ENCODE peak calls at places on chromosomes 2 and 18, in nine cellular contexts. K, Z, H, N, L, X, M, E and C are unnamed samples.

GRCh38 chr18:46174317-46175039 is 70.3 kb downstream of the HAUS1 start:
- DNase-seq in Z (peak), K (peak), M (peak), L (no peak), H (no peak), E (peak), X (peak), N (peak), C (no peak)

GRCh38 chr2:41895334-41895664 is 152.5 kb upstream of the PKDCC start:
- DNase-seq in N (no peak), K (no peak), Z (no peak), L (no peak), E (no peak), H (no peak), M (no peak), X (no peak), C (no peak)

GRCh38 chr2:236194786-236195185 is 26.6 kb upstream of the GBX2 start:
- DNase-seq in X (no peak), E (no peak), Z (no peak), N (no peak), L (no peak), K (peak), M (no peak), H (no peak), C (no peak)

GRCh38 chr18:38427234-38427633 is 861.6 kb upstream of the CELF4 start:
- DNase-seq in E (no peak), X (no peak), H (no peak), L (no peak), Z (no peak), K (no peak), M (peak), N (no peak), C (peak)

GRCh38 chr18:34772887-34773286 is 62.8 kb downstream of the DTNA start:
- DNase-seq in E (peak), M (no peak), L (no peak), N (no peak), X (no peak), H (no peak), Z (no peak), K (no peak), C (no peak)

GRCh38 chr18:32847719-32848118 is 74.9 kb upstream of the KLHL14 start:
- DNase-seq in M (no peak), K (no peak), Z (no peak), X (no peak), N (no peak), L (no peak), H (no peak), E (peak), C (no peak)

GRCh38 chr2:74441690-74442482 is at the start of gene RTKN:
- DNase-seq in K (no peak), E (no peak), H (no peak), X (peak), Z (peak), M (no peak), N (no peak), L (peak), C (peak)

GRCh38 chr2:240236217-240237111 is 96.0 kb upstream of the OTOS start:
- DNase-seq in M (no peak), X (peak), K (peak), Z (no peak), L (no peak), H (no peak), N (peak), E (no peak), C (no peak)

GRCh38 chr2:231911381-231911780 is 14.8 kb downstream of the NPPC start:
- DNase-seq in Z (no peak), H (no peak), E (no peak), K (no peak), N (no peak), M (no peak), L (no peak), X (no peak), C (no peak)

GRCh38 chr18:1965541-1965940 is 605.8 kb downstream of the METTL4 start:
- DNase-seq in H (no peak), E (no peak), X (no peak), Z (no peak), N (no peak), K (no peak), L (no peak), M (no peak), C (no peak)

GRCh38 chr2:232534940-232535735 is 4.4 kb upstream of the CHRNG start:
- DNase-seq in Z (no peak), M (no peak), L (no peak), N (peak), X (peak), H (no peak), E (no peak), K (no peak), C (no peak)

GRCh38 chr2:24986397-24986796 is 14.6 kb upstream of the DNAJC27 start:
- DNase-seq in H (no peak), Z (no peak), E (peak), X (no peak), K (no peak), M (no peak), N (no peak), L (no peak), C (no peak)

GRCh38 chr2:60317029-60317386 is 236.4 kb downstream of the BCL11A start:
- DNase-seq in K (no peak), Z (no peak), M (no peak), X (no peak), N (no peak), E (no peak), H (no peak), L (no peak), C (no peak)

GRCh38 chr2:179963626-179964025 is 43.5 kb downstream of the CWC22 start:
- DNase-seq in K (no peak), L (no peak), X (no peak), N (no peak), M (no peak), E (peak), Z (no peak), H (no peak), C (no peak)

GRCh38 chr2:58734365-58734764 is 493.2 kb upstream of the FANCL start:
- DNase-seq in M (no peak), H (peak), K (no peak), N (no peak), E (peak), L (peak), X (no peak), Z (no peak), C (peak)

GRCh38 chr18:78713726-78714125 is 265.9 kb upstream of the SALL3 start:
- DNase-seq in E (no peak), Z (no peak), K (peak), H (no peak), M (no peak), X (no peak), N (peak), L (no peak), C (no peak)

GRCh38 chr2:177543007-177543760 is 150.6 kb downstream of the AGPS start:
- DNase-seq in L (no peak), N (no peak), M (no peak), Z (no peak), K (no peak), E (peak), X (peak), H (no peak), C (no peak)

GRCh38 chr2:62934501-62934900 is 116.1 kb upstream of the OTX1 start:
- DNase-seq in L (no peak), Z (no peak), H (no peak), M (no peak), E (peak), X (no peak), N (no peak), K (no peak), C (no peak)

GRCh38 chr18:39951321-39951720 is 2003.7 kb upstream of the PIK3C3 start:
- DNase-seq in H (no peak), N (no peak), E (no peak), Z (no peak), K (no peak), L (no peak), M (no peak), X (no peak), C (no peak)

GRCh38 chr2:36731941-36732700 is 35.6 kb downstream of the VIT start:
- DNase-seq in L (no peak), X (no peak), K (no peak), H (no peak), N (no peak), Z (no peak), M (no peak), E (peak), C (no peak)

GRCh38 chr2:26618611-26619010 is 22.6 kb downstream of the CIB4 start:
- DNase-seq in X (no peak), Z (no peak), H (no peak), E (no peak), N (no peak), L (no peak), K (peak), M (no peak), C (no peak)

GRCh38 chr2:11998626-11999378 is 252.4 kb downstream of the LPIN1 start:
- DNase-seq in X (no peak), Z (no peak), E (no peak), L (no peak), N (no peak), K (no peak), M (peak), H (no peak), C (no peak)

GRCh38 chr2:231170058-231170457 is 28.4 kb upstream of the ARMC9 start:
- DNase-seq in L (no peak), X (no peak), K (no peak), N (no peak), Z (no peak), H (no peak), M (no peak), E (no peak), C (no peak)

GRCh38 chr2:68225119-68225632 is 27.2 kb downstream of the PPP3R1 start:
- DNase-seq in K (no peak), N (no peak), L (peak), X (no peak), H (peak), E (peak), Z (peak), M (peak), C (peak)

GRCh38 chr2:168574856-168575630 is 119.0 kb downstream of the CERS6 start:
- DNase-seq in K (no peak), H (no peak), E (peak), X (no peak), M (peak), Z (no peak), N (no peak), L (no peak), C (no peak)

GRCh38 chr2:61340242-61340641 is 130.6 kb downstream of the USP34 start:
- DNase-seq in K (no peak), H (no peak), M (no peak), L (no peak), N (no peak), E (peak), Z (no peak), X (no peak), C (no peak)

GRCh38 chr2:15799432-15799827 is 140.9 kb upstream of the MYCN start:
- DNase-seq in H (no peak), Z (no peak), E (no peak), N (no peak), K (no peak), M (peak), X (no peak), L (no peak), C (peak)

GRCh38 chr18:48345596-48345995 is 63.6 kb downstream of the ZBTB7C start:
- DNase-seq in K (peak), X (no peak), N (no peak), Z (no peak), M (no peak), H (no peak), E (peak), L (peak), C (peak)

GRCh38 chr2:101737478-101738240 is 40.2 kb downstream of the MAP4K4 start:
- DNase-seq in H (peak), Z (no peak), X (no peak), M (no peak), E (no peak), K (no peak), L (no peak), N (no peak), C (peak)

GRCh38 chr2:210630904-210631560 is 74.6 kb downstream of the CPS1 start:
- DNase-seq in K (no peak), E (no peak), X (no peak), M (no peak), Z (no peak), H (no peak), L (no peak), N (no peak), C (no peak)

GRCh38 chr2:96768083-96768561 is 7.4 kb downstream of the CNNM4 start:
- DNase-seq in L (no peak), E (no peak), K (no peak), N (no peak), H (no peak), X (no peak), M (peak), Z (no peak), C (no peak)

GRCh38 chr2:17800219-17800618 is 16.0 kb upstream of the MSGN1 start:
- DNase-seq in N (peak), X (no peak), M (no peak), H (no peak), E (peak), Z (no peak), L (no peak), K (no peak), C (no peak)

GRCh38 chr2:233350708-233351107 is 3.6 kb upstream of the DGKD start:
- DNase-seq in E (peak), X (no peak), L (peak), K (no peak), H (peak), N (peak), Z (no peak), M (no peak), C (peak)

GRCh38 chr2:107932483-107932882 is 53.8 kb upstream of the SLC5A7 start:
- DNase-seq in K (no peak), X (no peak), N (no peak), E (peak), M (no peak), L (no peak), H (no peak), Z (no peak), C (no peak)

GRCh38 chr2:40043191-40043590 is 264.1 kb upstream of the THUMPD2 start:
- DNase-seq in Z (no peak), M (no peak), H (no peak), X (no peak), N (no peak), E (peak), L (no peak), K (no peak), C (no peak)

GRCh38 chr2:233643128-233643527 is 6.9 kb downstream of the UGT1A10 start:
- DNase-seq in K (no peak), Z (no peak), E (peak), N (no peak), H (no peak), L (peak), M (peak), X (no peak), C (peak)

GRCh38 chr18:55406374-55407045 is 181.5 kb downstream of the TCF4 start:
- DNase-seq in M (no peak), L (no peak), E (no peak), H (no peak), K (no peak), Z (no peak), X (no peak), N (peak), C (no peak)

GRCh38 chr18:55404811-55405654 is 183.0 kb downstream of the TCF4 start:
- DNase-seq in K (no peak), M (no peak), N (no peak), X (no peak), H (no peak), Z (no peak), E (peak), L (no peak), C (no peak)

GRCh38 chr18:55404136-55404810 is 183.7 kb downstream of the TCF4 start:
- DNase-seq in M (no peak), X (no peak), E (no peak), L (no peak), H (no peak), K (no peak), Z (no peak), N (no peak), C (no peak)

GRCh38 chr18:55407191-55407590 is 180.8 kb downstream of the TCF4 start:
- DNase-seq in L (no peak), H (no peak), K (no peak), M (no peak), Z (no peak), E (no peak), X (no peak), N (no peak), C (no peak)

GRCh38 chr18:55405655-55406373 is 182.2 kb downstream of the TCF4 start:
- DNase-seq in L (no peak), E (peak), K (peak), N (peak), X (peak), M (no peak), H (peak), Z (no peak), C (peak)
- TF ChIP-seq CTCF in L (no peak), E (peak), K (no peak), N (peak), X (no peak), M (no peak), H (no peak), Z (no peak), C (no peak)

GRCh38 chr2:72341639-72342038 is 194.0 kb upstream of the CYP26B1 start:
- DNase-seq in K (no peak), H (no peak), M (no peak), X (no peak), N (no peak), Z (no peak), E (no peak), L (no peak), C (no peak)

GRCh38 chr2:72334806-72335205 is 187.1 kb upstream of the CYP26B1 start:
- DNase-seq in X (no peak), K (no peak), E (no peak), Z (no peak), N (no peak), M (no peak), L (no peak), H (no peak), C (no peak)

GRCh38 chr2:72340665-72341064 is 193.0 kb upstream of the CYP26B1 start:
- DNase-seq in L (no peak), H (no peak), M (no peak), N (no peak), Z (no peak), E (no peak), K (no peak), X (no peak), C (no peak)
- TF ChIP-seq CTCF in L (no peak), H (no peak), M (no peak), N (no peak), Z (no peak), E (no peak), K (no peak), X (no peak), C (no peak)

GRCh38 chr2:56128235-56128634 is 55.6 kb upstream of the CCDC85A start:
- DNase-seq in M (no peak), E (peak), L (no peak), N (no peak), K (no peak), X (no peak), H (no peak), Z (no peak), C (no peak)

GRCh38 chr2:56127773-56128170 is 56.0 kb upstream of the CCDC85A start:
- DNase-seq in L (no peak), E (no peak), Z (no peak), N (no peak), H (no peak), X (no peak), M (no peak), K (no peak), C (no peak)

GRCh38 chr2:56132138-56132537 is 51.7 kb upstream of the CCDC85A start:
- DNase-seq in Z (no peak), K (no peak), L (peak), H (peak), E (peak), X (no peak), M (peak), N (no peak), C (no peak)

GRCh38 chr2:56133441-56133840 is 50.3 kb upstream of the CCDC85A start:
- DNase-seq in H (no peak), X (no peak), M (no peak), E (no peak), Z (no peak), N (no peak), K (no peak), L (no peak), C (no peak)

DNA sequence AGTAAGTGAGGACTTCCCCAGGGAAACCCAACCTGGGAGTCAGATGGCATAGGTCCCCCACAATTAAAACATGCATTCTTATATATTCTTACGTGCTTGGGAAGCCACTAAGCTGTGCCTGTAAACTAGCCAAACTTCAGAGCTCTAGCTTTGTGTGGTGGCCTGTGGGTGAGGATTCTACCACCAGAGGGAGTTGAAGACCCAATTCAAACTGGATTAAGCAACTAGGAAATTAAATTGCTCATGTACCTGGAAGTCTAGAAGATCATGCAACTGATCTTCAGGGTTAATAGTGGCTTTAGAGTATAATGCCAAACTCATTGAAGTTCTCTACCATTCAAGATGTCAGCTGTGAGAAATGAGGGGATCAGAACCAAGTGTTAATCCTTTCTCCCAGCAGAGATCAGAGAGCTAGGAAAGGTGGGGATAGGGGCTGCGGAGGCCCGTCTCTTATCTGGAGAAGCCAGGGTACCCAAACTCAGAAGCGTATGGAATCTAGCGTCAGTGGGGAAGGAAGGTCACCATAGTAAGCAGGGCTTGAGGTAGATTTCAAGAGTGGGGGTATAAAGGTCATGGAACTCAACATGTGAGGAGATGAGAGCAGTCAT is 53.2 kb upstream of the CCDC85A start:
- DNase-seq in L (peak), E (peak), H (peak), Z (peak), K (no peak), N (peak), M (peak), X (no peak), C (peak)
- TF ChIP-seq CTCF in L (peak), E (peak), H (peak), Z (peak), K (no peak), N (peak), M (peak), X (no peak), C (peak)

GRCh38 chr2:56540901-56541300 is 357.1 kb downstream of the CCDC85A start:
- DNase-seq in E (no peak), K (no peak), L (no peak), N (no peak), M (no peak), H (no peak), X (no peak), Z (no peak), C (no peak)
- TF ChIP-seq CTCF in E (no peak), K (no peak), L (no peak), N (no peak), M (no peak), H (no peak), X (no peak), Z (no peak), C (no peak)

DNA sequence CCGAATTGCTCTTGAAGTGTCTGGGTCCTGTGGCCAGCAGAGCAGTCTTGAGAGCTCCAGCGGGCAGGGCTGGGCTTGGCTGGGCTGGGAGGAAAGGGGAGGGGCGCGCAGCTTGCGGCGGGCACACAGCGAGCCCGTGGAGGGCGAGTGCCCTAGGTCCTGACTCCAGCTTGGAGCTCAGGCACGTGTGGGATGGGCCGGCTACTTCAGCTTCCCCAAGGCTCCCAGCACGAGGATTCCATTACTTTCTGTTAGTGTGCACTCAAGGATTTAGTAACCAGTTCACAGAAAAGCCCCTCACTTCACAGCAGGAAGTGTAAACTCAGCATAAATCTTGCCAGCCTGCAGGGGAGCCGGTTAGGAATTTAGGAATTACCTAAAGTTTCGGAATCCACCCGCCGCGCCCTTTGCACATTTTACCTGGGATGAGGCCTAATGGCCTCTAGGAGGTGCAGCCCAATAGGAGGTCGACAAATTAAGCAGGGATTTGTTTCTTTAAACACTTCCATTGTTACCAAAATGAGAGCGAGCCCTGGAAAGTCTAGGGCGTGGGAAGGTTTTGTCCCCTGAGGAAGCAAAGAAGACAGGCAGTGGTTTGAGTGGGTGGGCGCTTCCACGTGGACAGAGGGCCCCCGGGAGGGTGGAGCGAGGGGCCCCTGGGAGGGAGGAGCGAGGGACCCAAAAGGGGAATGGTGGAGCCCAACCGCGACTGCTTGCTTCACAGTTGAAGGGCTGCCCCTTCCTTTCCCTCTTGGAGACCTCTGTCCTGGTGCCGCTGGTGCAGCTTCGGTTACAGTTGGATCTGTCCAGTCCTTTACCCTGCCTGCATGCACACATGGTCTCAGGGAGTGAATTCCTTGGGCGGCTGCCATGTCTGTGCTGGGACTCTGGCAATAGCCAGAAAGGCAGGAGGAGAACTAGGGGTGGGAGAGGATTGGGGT is 93.3 kb downstream of the CTAGE1 start:
- DNase-seq in Z (peak), E (peak), K (no peak), X (peak), H (no peak), N (no peak), L (no peak), M (no peak), C (peak)
- TF ChIP-seq CTCF in Z (peak), E (peak), K (no peak), X (peak), H (no peak), N (no peak), L (no peak), M (no peak), C (peak)

GRCh38 chr2:437180-437579 is 149.3 kb upstream of the ALKAL2 start:
- DNase-seq in X (no peak), Z (no peak), N (no peak), K (no peak), E (no peak), L (no peak), M (no peak), H (no peak), C (no peak)
- TF ChIP-seq CTCF in X (no peak), Z (no peak), N (no peak), K (no peak), E (no peak), L (no peak), M (no peak), H (no peak), C (no peak)

GRCh38 chr18:76922107-76922506 is 99.8 kb downstream of the ZNF236 start:
- DNase-seq in X (no peak), L (peak), M (peak), K (no peak), Z (peak), E (peak), N (peak), H (peak), C (peak)
- TF ChIP-seq CTCF in X (no peak), L (peak), M (peak), K (peak), Z (peak), E (peak), N (peak), H (no peak), C (no peak)